ENCODE peak calls at places on chromosomes 13 and 19, in six cellular contexts. One of them, this sample, is unnamed.
A peak's percentile ranks its signal among the peaks of the same experiment; 100 is the strongest.

GRCh38 chr13:38566526-38566925 is 120.4 kb upstream of the FREM2 start:
- DNase-seq in CD4-positive, alpha-beta memory T cell: no peak
- DNase-seq in cardiac muscle cell: no peak
- DNase-seq in CD8-positive, alpha-beta T cell: no peak
- DNase-seq in transverse colon: no peak
- DNase-seq in AG04450: no peak
- DNase-seq in this sample: no peak

GRCh38 chr13:42681394-42681793 is 100.0 kb upstream of the FAM216B start:
- DNase-seq in CD8-positive, alpha-beta T cell: no peak
- DNase-seq in CD4-positive, alpha-beta memory T cell: no peak
- DNase-seq in cardiac muscle cell: no peak
- DNase-seq in transverse colon: no peak
- DNase-seq in AG04450: no peak
- DNase-seq in this sample: no peak

GRCh38 chr19:2426661-2427322 is 594 bp downstream of the TIMM13 start:
- DNase-seq in CD4-positive, alpha-beta memory T cell: peak; percentile 10
- DNase-seq in cardiac muscle cell: peak; percentile 66
- DNase-seq in AG04450: no peak
- DNase-seq in transverse colon: peak; percentile 53
- DNase-seq in CD8-positive, alpha-beta T cell: peak; percentile 53
- DNase-seq in this sample: peak; percentile 43

GRCh38 chr19:38690146-38690545 is 42.7 kb downstream of the ACTN4 start:
- DNase-seq in AG04450: no peak
- DNase-seq in cardiac muscle cell: no peak
- DNase-seq in CD8-positive, alpha-beta T cell: no peak
- DNase-seq in CD4-positive, alpha-beta memory T cell: no peak
- DNase-seq in transverse colon: no peak
- DNase-seq in this sample: no peak

GRCh38 chr13:73548444-73548843 is 489.6 kb downstream of the KLF5 start:
- DNase-seq in transverse colon: no peak
- DNase-seq in cardiac muscle cell: no peak
- DNase-seq in CD8-positive, alpha-beta T cell: no peak
- DNase-seq in CD4-positive, alpha-beta memory T cell: no peak
- DNase-seq in AG04450: no peak
- DNase-seq in this sample: no peak

GRCh38 chr13:67438465-67438864 is 208.3 kb upstream of the PCDH9 start:
- DNase-seq in transverse colon: no peak
- DNase-seq in AG04450: no peak
- DNase-seq in cardiac muscle cell: peak; percentile 44
- DNase-seq in CD8-positive, alpha-beta T cell: no peak
- DNase-seq in CD4-positive, alpha-beta memory T cell: no peak
- DNase-seq in this sample: no peak

GRCh38 chr13:44867825-44868224 is 121.4 kb downstream of the NUFIP1 start:
- DNase-seq in CD8-positive, alpha-beta T cell: no peak
- DNase-seq in transverse colon: no peak
- DNase-seq in cardiac muscle cell: no peak
- DNase-seq in CD4-positive, alpha-beta memory T cell: no peak
- DNase-seq in AG04450: no peak
- DNase-seq in this sample: no peak

GRCh38 chr19:18503971-18504885 is 17.6 kb downstream of the ELL start:
- DNase-seq in AG04450: no peak
- DNase-seq in cardiac muscle cell: no peak
- DNase-seq in CD8-positive, alpha-beta T cell: no peak
- DNase-seq in transverse colon: peak; percentile 77
- DNase-seq in CD4-positive, alpha-beta memory T cell: no peak
- DNase-seq in this sample: no peak

GRCh38 chr19:16698914-16699313 is 20.7 kb upstream of the NWD1 start:
- DNase-seq in cardiac muscle cell: no peak
- DNase-seq in CD8-positive, alpha-beta T cell: no peak
- DNase-seq in CD4-positive, alpha-beta memory T cell: no peak
- DNase-seq in AG04450: no peak
- DNase-seq in transverse colon: peak; percentile 27
- DNase-seq in this sample: no peak

GRCh38 chr13:48507024-48507423 is 25.9 kb downstream of the RCBTB2 start:
- DNase-seq in CD8-positive, alpha-beta T cell: no peak
- DNase-seq in CD4-positive, alpha-beta memory T cell: no peak
- DNase-seq in AG04450: no peak
- DNase-seq in transverse colon: no peak
- DNase-seq in cardiac muscle cell: no peak
- DNase-seq in this sample: no peak

GRCh38 chr19:3135961-3136683 is at the start of gene GNA15:
- DNase-seq in transverse colon: peak; percentile 62
- DNase-seq in cardiac muscle cell: no peak
- DNase-seq in AG04450: no peak
- DNase-seq in CD8-positive, alpha-beta T cell: peak; percentile 31
- DNase-seq in CD4-positive, alpha-beta memory T cell: peak; percentile 51
- DNase-seq in this sample: no peak

GRCh38 chr19:13134626-13135025 is 15.5 kb downstream of the STX10 start:
- DNase-seq in transverse colon: no peak
- DNase-seq in cardiac muscle cell: no peak
- DNase-seq in AG04450: no peak
- DNase-seq in CD8-positive, alpha-beta T cell: no peak
- DNase-seq in CD4-positive, alpha-beta memory T cell: no peak
- DNase-seq in this sample: no peak

GRCh38 chr19:58317481-58318072 is 9.2 kb upstream of the ZSCAN22 start:
- DNase-seq in CD8-positive, alpha-beta T cell: no peak
- DNase-seq in cardiac muscle cell: peak; percentile 80
- DNase-seq in AG04450: no peak
- DNase-seq in transverse colon: no peak
- DNase-seq in CD4-positive, alpha-beta memory T cell: no peak
- DNase-seq in this sample: no peak

GRCh38 chr19:34017024-34017423 is 155.3 kb upstream of the LSM14A start:
- DNase-seq in AG04450: no peak
- DNase-seq in cardiac muscle cell: no peak
- DNase-seq in CD8-positive, alpha-beta T cell: no peak
- DNase-seq in CD4-positive, alpha-beta memory T cell: no peak
- DNase-seq in transverse colon: no peak
- DNase-seq in this sample: no peak

GRCh38 chr13:22055259-22055658 is 384.4 kb downstream of the FGF9 start:
- DNase-seq in CD4-positive, alpha-beta memory T cell: no peak
- DNase-seq in transverse colon: no peak
- DNase-seq in CD8-positive, alpha-beta T cell: no peak
- DNase-seq in cardiac muscle cell: peak; percentile 11
- DNase-seq in AG04450: no peak
- DNase-seq in this sample: no peak

GRCh38 chr13:52127378-52127777 is 1.5 kb downstream of the NEK5 start:
- DNase-seq in cardiac muscle cell: no peak
- DNase-seq in transverse colon: no peak
- DNase-seq in CD8-positive, alpha-beta T cell: no peak
- DNase-seq in CD4-positive, alpha-beta memory T cell: no peak
- DNase-seq in AG04450: no peak
- DNase-seq in this sample: no peak

GRCh38 chr13:86402500-86402899 is 603.3 kb upstream of the SLITRK6 start:
- DNase-seq in CD4-positive, alpha-beta memory T cell: no peak
- DNase-seq in transverse colon: no peak
- DNase-seq in CD8-positive, alpha-beta T cell: no peak
- DNase-seq in AG04450: no peak
- DNase-seq in cardiac muscle cell: no peak
- DNase-seq in this sample: no peak

GRCh38 chr19:45045671-45046353 is 7.0 kb downstream of the CLASRP start:
- DNase-seq in cardiac muscle cell: peak; percentile 2
- DNase-seq in transverse colon: no peak
- DNase-seq in CD4-positive, alpha-beta memory T cell: no peak
- DNase-seq in CD8-positive, alpha-beta T cell: no peak
- DNase-seq in AG04450: no peak
- DNase-seq in this sample: no peak

GRCh38 chr19:18629166-18630088 is 7.4 kb upstream of the KLHL26 start:
- DNase-seq in CD4-positive, alpha-beta memory T cell: no peak
- DNase-seq in cardiac muscle cell: no peak
- DNase-seq in transverse colon: no peak
- DNase-seq in CD8-positive, alpha-beta T cell: no peak
- DNase-seq in AG04450: no peak
- DNase-seq in this sample: no peak

GRCh38 chr19:38949580-38950367 is 19.0 kb downstream of the MRPS12 start:
- DNase-seq in CD4-positive, alpha-beta memory T cell: peak; percentile 74
- DNase-seq in transverse colon: peak; percentile 76
- DNase-seq in CD8-positive, alpha-beta T cell: peak; percentile 81
- DNase-seq in AG04450: no peak
- DNase-seq in cardiac muscle cell: peak; percentile 89
- DNase-seq in this sample: peak; percentile 94

GRCh38 chr13:46712524-46712923 is 84.4 kb downstream of the ESD start:
- DNase-seq in CD4-positive, alpha-beta memory T cell: no peak
- DNase-seq in cardiac muscle cell: no peak
- DNase-seq in transverse colon: no peak
- DNase-seq in CD8-positive, alpha-beta T cell: no peak
- DNase-seq in AG04450: no peak
- DNase-seq in this sample: no peak

GRCh38 chr13:26529441-26529840 is 28.0 kb upstream of the WASF3 start:
- DNase-seq in transverse colon: peak; percentile 20
- DNase-seq in CD4-positive, alpha-beta memory T cell: peak; percentile 2
- DNase-seq in cardiac muscle cell: peak; percentile 74
- DNase-seq in AG04450: peak; percentile 26
- DNase-seq in CD8-positive, alpha-beta T cell: no peak
- DNase-seq in this sample: peak; percentile 44

GRCh38 chr13:23069571-23069970 is 111.2 kb upstream of the SGCG start:
- DNase-seq in CD8-positive, alpha-beta T cell: no peak
- DNase-seq in CD4-positive, alpha-beta memory T cell: no peak
- DNase-seq in transverse colon: no peak
- DNase-seq in cardiac muscle cell: no peak
- DNase-seq in AG04450: peak; percentile 33
- DNase-seq in this sample: no peak

GRCh38 chr19:43759515-43759914 is 4.8 kb upstream of the SMG9 start:
- DNase-seq in CD4-positive, alpha-beta memory T cell: no peak
- DNase-seq in AG04450: no peak
- DNase-seq in cardiac muscle cell: no peak
- DNase-seq in CD8-positive, alpha-beta T cell: no peak
- DNase-seq in transverse colon: no peak
- DNase-seq in this sample: peak; percentile 43

GRCh38 chr13:90689111-90689510 is 658.4 kb upstream of the MIR17HG start:
- DNase-seq in CD4-positive, alpha-beta memory T cell: no peak
- DNase-seq in transverse colon: no peak
- DNase-seq in cardiac muscle cell: no peak
- DNase-seq in AG04450: no peak
- DNase-seq in CD8-positive, alpha-beta T cell: no peak
- DNase-seq in this sample: no peak

GRCh38 chr19:11699931-11700794 is 38.6 kb downstream of the ZNF823 start:
- DNase-seq in CD4-positive, alpha-beta memory T cell: peak; percentile 22
- DNase-seq in AG04450: peak; percentile 2
- DNase-seq in transverse colon: no peak
- DNase-seq in CD8-positive, alpha-beta T cell: no peak
- DNase-seq in cardiac muscle cell: peak; percentile 14
- DNase-seq in this sample: no peak

GRCh38 chr13:113591750-113592149 is 7.2 kb downstream of the TFDP1 start:
- DNase-seq in CD8-positive, alpha-beta T cell: no peak
- DNase-seq in transverse colon: peak; percentile 1
- DNase-seq in cardiac muscle cell: no peak
- DNase-seq in CD4-positive, alpha-beta memory T cell: no peak
- DNase-seq in AG04450: no peak
- DNase-seq in this sample: no peak
- H3K4me3 ChIP-seq in CD8-positive, alpha-beta T cell: no peak overlapping the region
- H3K4me3 ChIP-seq in transverse colon: no peak overlapping the region
- H3K4me3 ChIP-seq in cardiac muscle cell: no peak overlapping the region
- H3K4me3 ChIP-seq in CD4-positive, alpha-beta memory T cell: no peak overlapping the region
- H3K4me3 ChIP-seq in AG04450: no peak overlapping the region
- H3K4me3 ChIP-seq in this sample: no peak overlapping the region

GRCh38 chr13:50366488-50367174 is 351.4 kb downstream of the KCNRG start:
- DNase-seq in AG04450: no peak
- DNase-seq in CD4-positive, alpha-beta memory T cell: no peak
- DNase-seq in CD8-positive, alpha-beta T cell: no peak
- DNase-seq in cardiac muscle cell: no peak
- DNase-seq in transverse colon: no peak
- DNase-seq in this sample: no peak

GRCh38 chr13:50369646-50370045 is 354.4 kb downstream of the KCNRG start:
- DNase-seq in cardiac muscle cell: peak; percentile 59
- DNase-seq in CD8-positive, alpha-beta T cell: no peak
- DNase-seq in transverse colon: no peak
- DNase-seq in CD4-positive, alpha-beta memory T cell: no peak
- DNase-seq in AG04450: no peak
- DNase-seq in this sample: no peak

GRCh38 chr13:50361282-50361681 is 346.0 kb downstream of the KCNRG start:
- DNase-seq in cardiac muscle cell: no peak
- DNase-seq in CD4-positive, alpha-beta memory T cell: no peak
- DNase-seq in AG04450: no peak
- DNase-seq in CD8-positive, alpha-beta T cell: no peak
- DNase-seq in transverse colon: no peak
- DNase-seq in this sample: no peak

GRCh38 chr13:50365300-50365682 is 350.0 kb downstream of the KCNRG start:
- DNase-seq in AG04450: no peak
- DNase-seq in cardiac muscle cell: no peak
- DNase-seq in transverse colon: no peak
- DNase-seq in CD4-positive, alpha-beta memory T cell: peak; percentile 40
- DNase-seq in CD8-positive, alpha-beta T cell: peak; percentile 27
- DNase-seq in this sample: no peak

DNA sequence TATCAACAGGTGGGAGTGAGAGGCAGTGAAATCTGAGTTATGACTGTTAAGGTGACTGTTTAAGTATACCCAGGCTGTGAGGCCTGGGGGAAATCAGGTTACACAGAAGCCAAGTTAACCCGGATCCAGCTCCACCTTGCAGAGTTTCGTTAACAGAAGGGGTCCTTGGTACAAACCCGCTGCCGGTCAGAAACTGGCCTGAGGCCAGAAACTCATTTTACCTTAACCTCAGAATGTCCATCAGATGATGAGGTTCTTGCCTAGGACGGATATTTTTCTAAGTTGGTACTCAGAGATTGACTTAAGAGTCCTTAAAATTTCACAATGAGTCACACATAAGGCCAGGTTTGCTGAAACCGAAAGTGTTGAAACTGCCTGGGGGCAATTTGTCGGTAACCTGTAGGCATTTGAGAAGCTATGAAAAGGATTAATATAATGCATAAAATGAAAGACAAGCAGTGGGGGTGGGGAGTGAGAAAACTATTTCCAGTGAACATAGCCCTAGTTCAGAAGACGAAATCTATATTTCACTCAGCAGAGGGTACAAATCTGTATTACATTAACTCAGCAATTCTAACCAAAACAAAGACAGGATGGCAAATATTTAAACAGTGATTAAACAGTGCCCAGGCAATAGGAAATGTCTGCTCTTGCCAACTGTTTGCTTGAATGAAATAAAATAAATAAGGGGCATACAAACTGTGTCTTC is 350.6 kb downstream of the KCNRG start:
- DNase-seq in AG04450: no peak
- DNase-seq in CD8-positive, alpha-beta T cell: peak; percentile 26
- DNase-seq in CD4-positive, alpha-beta memory T cell: peak; percentile 58
- DNase-seq in transverse colon: peak; percentile 23
- DNase-seq in cardiac muscle cell: no peak
- DNase-seq in this sample: no peak
- H3K4me3 ChIP-seq in AG04450: no peak overlapping the region
- H3K4me3 ChIP-seq in CD8-positive, alpha-beta T cell: no peak overlapping the region
- H3K4me3 ChIP-seq in CD4-positive, alpha-beta memory T cell: peak overlapping the region; percentile 36
- H3K4me3 ChIP-seq in transverse colon: no peak overlapping the region
- H3K4me3 ChIP-seq in cardiac muscle cell: no peak overlapping the region
- H3K4me3 ChIP-seq in this sample: no peak overlapping the region

GRCh38 chr19:56507446-56508281 is at the start of gene ZNF471:
- DNase-seq in AG04450: peak; percentile 97
- DNase-seq in CD8-positive, alpha-beta T cell: peak; percentile 96
- DNase-seq in cardiac muscle cell: peak; percentile 93
- DNase-seq in transverse colon: peak; percentile 95
- DNase-seq in CD4-positive, alpha-beta memory T cell: peak; percentile 84
- DNase-seq in this sample: peak; percentile 99

GRCh38 chr19:56504581-56504980 is 3.1 kb upstream of the ZNF471 start:
- DNase-seq in transverse colon: no peak
- DNase-seq in CD8-positive, alpha-beta T cell: no peak
- DNase-seq in cardiac muscle cell: no peak
- DNase-seq in AG04450: no peak
- DNase-seq in CD4-positive, alpha-beta memory T cell: no peak
- DNase-seq in this sample: no peak

GRCh38 chr19:56508282-56508778 is 675 bp downstream of the ZNF471 start:
- DNase-seq in AG04450: no peak
- DNase-seq in CD8-positive, alpha-beta T cell: no peak
- DNase-seq in CD4-positive, alpha-beta memory T cell: no peak
- DNase-seq in transverse colon: no peak
- DNase-seq in cardiac muscle cell: no peak
- DNase-seq in this sample: no peak
- H3K4me3 ChIP-seq in AG04450: peak overlapping the region; percentile 92
- H3K4me3 ChIP-seq in CD8-positive, alpha-beta T cell: peak overlapping the region; percentile 73
- H3K4me3 ChIP-seq in CD4-positive, alpha-beta memory T cell: peak overlapping the region; percentile 11
- H3K4me3 ChIP-seq in transverse colon: peak overlapping the region; percentile 41
- H3K4me3 ChIP-seq in cardiac muscle cell: peak overlapping the region; percentile 39
- H3K4me3 ChIP-seq in this sample: peak overlapping the region; percentile 52

GRCh38 chr13:99203601-99204579 is 3.2 kb downstream of the UBAC2 start:
- DNase-seq in CD4-positive, alpha-beta memory T cell: no peak
- DNase-seq in CD8-positive, alpha-beta T cell: no peak
- DNase-seq in transverse colon: no peak
- DNase-seq in AG04450: no peak
- DNase-seq in cardiac muscle cell: no peak
- DNase-seq in this sample: peak; percentile 3
- H3K4me3 ChIP-seq in CD4-positive, alpha-beta memory T cell: peak overlapping the region; percentile 29
- H3K4me3 ChIP-seq in CD8-positive, alpha-beta T cell: peak overlapping the region; percentile 46
- H3K4me3 ChIP-seq in transverse colon: no peak overlapping the region
- H3K4me3 ChIP-seq in AG04450: no peak overlapping the region
- H3K4me3 ChIP-seq in cardiac muscle cell: no peak overlapping the region
- H3K4me3 ChIP-seq in this sample: no peak overlapping the region